ENCODE peak calls at places on chromosomes 11 and 22, in nine cellular contexts. V, H, Y, R, S, M, E, O and I are unnamed samples.
A peak's percentile ranks its signal among the peaks of the same experiment; 100 is the strongest.

GRCh38 chr11:18522388-18522787 is 4.4 kb downstream of the TSG101 start:
- DNase-seq in V (no peak), H (no peak), Y (peak; percentile 50), R (no peak), S (no peak), M (no peak), E (no peak), O (no peak), I (no peak)

GRCh38 chr22:43042101-43042780 is 27.3 kb upstream of the PACSIN2 start:
- DNase-seq in V (peak; percentile 41), H (no peak), Y (no peak), R (no peak), S (no peak), M (no peak), E (no peak), O (peak; percentile 55), I (no peak)

GRCh38 chr11:104870910-104871309 is 27.4 kb downstream of the CASP12 start:
- DNase-seq in V (no peak), H (no peak), Y (no peak), R (no peak), S (no peak), M (no peak), E (no peak), O (no peak), I (no peak)

GRCh38 chr22:19814428-19814827 is 40.2 kb downstream of the GNB1L start:
- DNase-seq in V (no peak), H (no peak), Y (no peak), R (no peak), S (no peak), M (no peak), E (no peak), O (peak; percentile 11), I (no peak)

GRCh38 chr22:40791241-40791640 is 27.9 kb downstream of the SLC25A17 start:
- DNase-seq in V (no peak), H (no peak), Y (no peak), R (no peak), S (no peak), M (no peak), E (no peak), O (no peak), I (no peak)

GRCh38 chr22:11066458-11067285 is 4461.3 kb upstream of the OR11H1 start:
- DNase-seq in V (no peak), H (no peak), Y (no peak), R (no peak), S (no peak), M (no peak), E (no peak), O (peak; percentile 90), I (peak; percentile 91)

GRCh38 chr11:61890536-61891330 is 612 bp downstream of the FADS3 start:
- DNase-seq in V (peak; percentile 55), H (no peak), Y (peak; percentile 50), R (no peak), S (peak; percentile 80), M (peak; percentile 52), E (peak; percentile 85), O (peak; percentile 98), I (no peak)

GRCh38 chr11:67248653-67249052 is 17.6 kb upstream of the GRK2 start:
- DNase-seq in V (no peak), H (no peak), Y (no peak), R (no peak), S (peak; percentile 73), M (peak; percentile 51), E (peak; percentile 77), O (no peak), I (no peak)

GRCh38 chr22:46424496-46424895 is 89.0 kb downstream of the TRMU start:
- DNase-seq in V (no peak), H (no peak), Y (no peak), R (no peak), S (no peak), M (no peak), E (no peak), O (no peak), I (no peak)

GRCh38 chr11:5941951-5942350 is at the start of gene OR56A3:
- DNase-seq in V (no peak), H (no peak), Y (no peak), R (no peak), S (no peak), M (no peak), E (no peak), O (no peak), I (no peak)

GRCh38 chr22:23240639-23241389 is 60.5 kb downstream of the BCR start:
- DNase-seq in V (no peak), H (no peak), Y (peak; percentile 7), R (no peak), S (no peak), M (no peak), E (no peak), O (no peak), I (no peak)

DNA sequence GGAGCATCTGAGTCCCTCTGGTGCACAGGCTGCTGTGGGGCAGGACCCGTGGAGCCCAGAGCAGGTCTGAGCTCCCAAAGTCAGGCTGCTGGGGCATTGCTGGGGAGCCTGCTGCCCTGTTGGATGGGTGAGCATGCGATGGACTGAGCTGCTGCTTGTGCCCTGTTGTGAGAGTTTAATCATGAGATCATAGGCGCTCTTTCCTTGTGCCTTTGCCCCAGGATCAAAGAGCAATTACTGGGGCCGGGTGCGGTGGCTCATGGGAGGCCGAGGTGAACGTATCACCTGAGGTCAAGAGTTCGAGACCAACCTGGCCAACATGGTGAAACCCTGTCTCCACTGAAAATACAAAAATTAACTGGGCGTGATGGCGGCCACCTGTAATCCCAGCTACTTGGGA is 37.5 kb downstream of the MUC6 start:
- DNase-seq in V (no peak), H (no peak), Y (no peak), R (no peak), S (no peak), M (no peak), E (no peak), O (no peak), I (no peak)
- TF ChIP-seq CTCF in V (no peak), H (no peak), Y (no peak), R (no peak), S (no peak), M (no peak), E (no peak), O (no peak), I (no peak)

GRCh38 chr22:17910561-17911311 is 113.6 kb downstream of the MICAL3 start:
- DNase-seq in V (peak; percentile 50), H (peak; percentile 68), Y (peak; percentile 7), R (no peak), S (peak; percentile 90), M (peak; percentile 79), E (peak; percentile 86), O (peak; percentile 94), I (no peak)
- TF ChIP-seq CTCF in V (no peak), H (peak; percentile 45), Y (peak; percentile 7), R (no peak), S (peak; percentile 55), M (peak; percentile 59), E (peak; percentile 23), O (peak; percentile 75), I (peak; percentile 64)

GRCh38 chr22:37728620-37729019 is 31.8 kb downstream of the TRIOBP start:
- DNase-seq in V (no peak), H (no peak), Y (no peak), R (no peak), S (no peak), M (no peak), E (no peak), O (peak; percentile 74), I (no peak)

GRCh38 chr22:37725551-37726239 is 28.8 kb downstream of the TRIOBP start:
- DNase-seq in V (no peak), H (no peak), Y (no peak), R (no peak), S (no peak), M (no peak), E (no peak), O (peak; percentile 59), I (no peak)

GRCh38 chr22:37731804-37732471 is 35.1 kb downstream of the TRIOBP start:
- DNase-seq in V (peak; percentile 59), H (no peak), Y (peak; percentile 31), R (no peak), S (no peak), M (no peak), E (no peak), O (no peak), I (no peak)

DNA sequence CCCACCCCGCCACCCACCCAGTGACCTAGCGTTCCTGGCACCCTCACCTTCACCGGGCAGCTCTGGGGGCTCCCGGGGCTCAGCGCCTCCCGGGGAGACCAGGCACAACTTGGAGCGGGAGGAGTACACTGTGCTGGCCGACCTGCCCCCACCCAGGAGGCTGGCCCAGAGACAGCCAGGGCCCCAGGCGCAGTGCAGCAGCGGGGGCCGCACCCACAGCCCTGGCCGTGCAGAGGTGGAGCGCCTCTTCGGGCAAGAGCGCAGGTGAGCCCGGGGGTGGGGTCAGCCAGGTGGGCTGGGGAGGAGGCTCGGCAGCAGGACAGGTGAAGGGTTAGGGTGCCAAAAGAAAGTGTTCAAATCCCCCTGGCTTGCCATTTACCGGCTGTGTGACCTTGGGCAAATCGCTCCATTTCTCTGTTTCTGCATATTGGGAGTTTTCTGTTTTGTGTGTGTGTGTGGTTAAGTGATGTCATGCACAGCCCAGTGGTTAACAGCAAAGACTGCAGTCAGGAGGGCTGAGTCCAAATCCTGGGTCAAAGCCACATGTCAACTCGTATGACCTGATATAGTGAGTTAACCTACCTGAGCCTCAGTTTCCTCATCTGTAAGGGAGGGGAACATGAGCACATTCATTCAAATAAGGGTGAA is 29.5 kb downstream of the TRIOBP start:
- DNase-seq in V (no peak), H (no peak), Y (no peak), R (no peak), S (no peak), M (no peak), E (no peak), O (peak; percentile 97), I (no peak)
- TF ChIP-seq CTCF in V (peak; percentile 6), H (peak; percentile 28), Y (no peak), R (no peak), S (peak; percentile 50), M (no peak), E (no peak), O (peak; percentile 50), I (peak; percentile 16)

GRCh38 chr22:25172153-25172552 is 27.5 kb upstream of the CRYBB3 start:
- DNase-seq in V (peak; percentile 12), H (no peak), Y (peak; percentile 7), R (no peak), S (no peak), M (no peak), E (no peak), O (no peak), I (no peak)
- TF ChIP-seq CTCF in V (no peak), H (no peak), Y (peak; percentile 38), R (peak; percentile 14), S (peak; percentile 25), M (peak; percentile 46), E (peak; percentile 64), O (peak; percentile 17), I (peak; percentile 30)